ENCODE peak calls at places on chromosome 1, in seven cellular contexts. One of them, this sample, is unnamed.

GRCh38 chr1:30757196-30757949 is at the start of gene LAPTM5:
- DNase-seq in GM04504: peak; percentile 32
- DNase-seq in NCI-H2081: no peak
- DNase-seq in GM18507: no peak
- DNase-seq in activated naive CD4-positive, alpha-beta T cell treated with anti-CD3 and anti-CD28 coated beads, Interleukin-2, amount 50 U/mL, for 16 hours: peak; percentile 51
- DNase-seq in adrenal gland: peak; percentile 58
- DNase-seq in HS-27A: no peak
- DNase-seq in this sample: no peak

GRCh38 chr1:206737729-206738222 is 32.8 kb upstream of the IL19 start:
- DNase-seq in GM04504: no peak
- DNase-seq in NCI-H2081: no peak
- DNase-seq in activated naive CD4-positive, alpha-beta T cell treated with anti-CD3 and anti-CD28 coated beads, Interleukin-2, amount 50 U/mL, for 16 hours: no peak
- DNase-seq in adrenal gland: peak; percentile 57
- DNase-seq in GM18507: no peak
- DNase-seq in HS-27A: no peak
- DNase-seq in this sample: no peak

GRCh38 chr1:52551476-52552235 is 1.2 kb downstream of the TUT4 start:
- DNase-seq in GM18507: no peak
- DNase-seq in adrenal gland: peak; percentile 33
- DNase-seq in GM04504: no peak
- DNase-seq in HS-27A: peak; percentile 31
- DNase-seq in activated naive CD4-positive, alpha-beta T cell treated with anti-CD3 and anti-CD28 coated beads, Interleukin-2, amount 50 U/mL, for 16 hours: peak; percentile 53
- DNase-seq in NCI-H2081: peak; percentile 44
- DNase-seq in this sample: no peak

GRCh38 chr1:117567435-117567834 is 38.4 kb upstream of the TENT5C start:
- DNase-seq in GM18507: no peak
- DNase-seq in HS-27A: no peak
- DNase-seq in activated naive CD4-positive, alpha-beta T cell treated with anti-CD3 and anti-CD28 coated beads, Interleukin-2, amount 50 U/mL, for 16 hours: no peak
- DNase-seq in NCI-H2081: no peak
- DNase-seq in adrenal gland: no peak
- DNase-seq in GM04504: no peak
- DNase-seq in this sample: no peak

GRCh38 chr1:235011599-235012435 is 116.8 kb downstream of the TOMM20 start:
- DNase-seq in GM04504: peak; percentile 99
- DNase-seq in activated naive CD4-positive, alpha-beta T cell treated with anti-CD3 and anti-CD28 coated beads, Interleukin-2, amount 50 U/mL, for 16 hours: peak; percentile 95
- DNase-seq in NCI-H2081: no peak
- DNase-seq in GM18507: peak; percentile 73
- DNase-seq in HS-27A: peak; percentile 87
- DNase-seq in adrenal gland: peak; percentile 56
- DNase-seq in this sample: no peak

GRCh38 chr1:156140879-156141707 is 12.3 kb upstream of the SEMA4A start:
- DNase-seq in GM04504: no peak
- DNase-seq in HS-27A: no peak
- DNase-seq in activated naive CD4-positive, alpha-beta T cell treated with anti-CD3 and anti-CD28 coated beads, Interleukin-2, amount 50 U/mL, for 16 hours: peak; percentile 35
- DNase-seq in adrenal gland: no peak
- DNase-seq in NCI-H2081: peak; percentile 18
- DNase-seq in GM18507: no peak
- DNase-seq in this sample: no peak

GRCh38 chr1:114310771-114311251 is 157.1 kb upstream of the SYT6 start:
- DNase-seq in adrenal gland: peak; percentile 9
- DNase-seq in activated naive CD4-positive, alpha-beta T cell treated with anti-CD3 and anti-CD28 coated beads, Interleukin-2, amount 50 U/mL, for 16 hours: no peak
- DNase-seq in NCI-H2081: no peak
- DNase-seq in HS-27A: peak; percentile 4
- DNase-seq in GM18507: no peak
- DNase-seq in GM04504: peak; percentile 74
- DNase-seq in this sample: no peak

GRCh38 chr1:229597877-229598276 is 28.0 kb downstream of the TAF5L start:
- DNase-seq in GM04504: no peak
- DNase-seq in adrenal gland: no peak
- DNase-seq in activated naive CD4-positive, alpha-beta T cell treated with anti-CD3 and anti-CD28 coated beads, Interleukin-2, amount 50 U/mL, for 16 hours: no peak
- DNase-seq in HS-27A: no peak
- DNase-seq in NCI-H2081: no peak
- DNase-seq in GM18507: no peak
- DNase-seq in this sample: no peak

GRCh38 chr1:76122260-76122659 is 47.7 kb downstream of the ST6GALNAC3 start:
- DNase-seq in adrenal gland: no peak
- DNase-seq in activated naive CD4-positive, alpha-beta T cell treated with anti-CD3 and anti-CD28 coated beads, Interleukin-2, amount 50 U/mL, for 16 hours: no peak
- DNase-seq in HS-27A: no peak
- DNase-seq in GM18507: no peak
- DNase-seq in GM04504: no peak
- DNase-seq in NCI-H2081: no peak
- DNase-seq in this sample: no peak

GRCh38 chr1:203627819-203628184 is 1.2 kb downstream of the ATP2B4 start:
- DNase-seq in HS-27A: no peak
- DNase-seq in activated naive CD4-positive, alpha-beta T cell treated with anti-CD3 and anti-CD28 coated beads, Interleukin-2, amount 50 U/mL, for 16 hours: peak; percentile 14
- DNase-seq in NCI-H2081: no peak
- DNase-seq in adrenal gland: peak; percentile 63
- DNase-seq in GM04504: no peak
- DNase-seq in GM18507: no peak
- DNase-seq in this sample: no peak

GRCh38 chr1:54404939-54405880 is 984 bp downstream of the SSBP3 start:
- DNase-seq in adrenal gland: peak; percentile 42
- DNase-seq in GM18507: no peak
- DNase-seq in NCI-H2081: no peak
- DNase-seq in GM04504: no peak
- DNase-seq in HS-27A: no peak
- DNase-seq in activated naive CD4-positive, alpha-beta T cell treated with anti-CD3 and anti-CD28 coated beads, Interleukin-2, amount 50 U/mL, for 16 hours: peak; percentile 28
- DNase-seq in this sample: no peak

GRCh38 chr1:221961532-221962292 is 219.8 kb upstream of the DUSP10 start:
- DNase-seq in HS-27A: peak; percentile 51
- DNase-seq in activated naive CD4-positive, alpha-beta T cell treated with anti-CD3 and anti-CD28 coated beads, Interleukin-2, amount 50 U/mL, for 16 hours: peak; percentile 23
- DNase-seq in GM18507: no peak
- DNase-seq in GM04504: peak; percentile 19
- DNase-seq in NCI-H2081: no peak
- DNase-seq in adrenal gland: peak; percentile 32
- DNase-seq in this sample: no peak

GRCh38 chr1:60897003-60897402 is 185.4 kb upstream of the NFIA start:
- DNase-seq in activated naive CD4-positive, alpha-beta T cell treated with anti-CD3 and anti-CD28 coated beads, Interleukin-2, amount 50 U/mL, for 16 hours: no peak
- DNase-seq in GM04504: no peak
- DNase-seq in GM18507: no peak
- DNase-seq in adrenal gland: no peak
- DNase-seq in HS-27A: no peak
- DNase-seq in NCI-H2081: no peak
- DNase-seq in this sample: no peak

GRCh38 chr1:228396770-228397453 is 9.7 kb downstream of the TRIM11 start:
- DNase-seq in GM18507: no peak
- DNase-seq in adrenal gland: no peak
- DNase-seq in NCI-H2081: no peak
- DNase-seq in activated naive CD4-positive, alpha-beta T cell treated with anti-CD3 and anti-CD28 coated beads, Interleukin-2, amount 50 U/mL, for 16 hours: no peak
- DNase-seq in HS-27A: no peak
- DNase-seq in GM04504: no peak
- DNase-seq in this sample: no peak

GRCh38 chr1:201366696-201367095 is 10.8 kb downstream of the TNNT2 start:
- DNase-seq in GM18507: no peak
- DNase-seq in GM04504: no peak
- DNase-seq in activated naive CD4-positive, alpha-beta T cell treated with anti-CD3 and anti-CD28 coated beads, Interleukin-2, amount 50 U/mL, for 16 hours: no peak
- DNase-seq in adrenal gland: no peak
- DNase-seq in HS-27A: no peak
- DNase-seq in NCI-H2081: no peak
- DNase-seq in this sample: no peak

GRCh38 chr1:19073311-19074186 is 117.1 kb upstream of the IFFO2 start:
- DNase-seq in NCI-H2081: no peak
- DNase-seq in GM04504: no peak
- DNase-seq in HS-27A: no peak
- DNase-seq in GM18507: no peak
- DNase-seq in activated naive CD4-positive, alpha-beta T cell treated with anti-CD3 and anti-CD28 coated beads, Interleukin-2, amount 50 U/mL, for 16 hours: no peak
- DNase-seq in adrenal gland: no peak
- DNase-seq in this sample: no peak

GRCh38 chr1:169107673-169108160 is 1.2 kb downstream of the ATP1B1 start:
- DNase-seq in HS-27A: no peak
- DNase-seq in adrenal gland: peak; percentile 51
- DNase-seq in NCI-H2081: no peak
- DNase-seq in activated naive CD4-positive, alpha-beta T cell treated with anti-CD3 and anti-CD28 coated beads, Interleukin-2, amount 50 U/mL, for 16 hours: peak; percentile 23
- DNase-seq in GM04504: no peak
- DNase-seq in GM18507: no peak
- DNase-seq in this sample: no peak

GRCh38 chr1:66311092-66311491 is 222.9 kb upstream of the SGIP1 start:
- DNase-seq in GM04504: no peak
- DNase-seq in adrenal gland: no peak
- DNase-seq in NCI-H2081: no peak
- DNase-seq in GM18507: no peak
- DNase-seq in HS-27A: no peak
- DNase-seq in activated naive CD4-positive, alpha-beta T cell treated with anti-CD3 and anti-CD28 coated beads, Interleukin-2, amount 50 U/mL, for 16 hours: no peak
- DNase-seq in this sample: no peak